ENCODE peak calls at places on chromosomes 6 and 20, in five cellular contexts. O is CD8-positive, alpha-beta memory T cell; E is sigmoid colon; Y is brain microvascular endothelial cell; K is astrocyte. N is an unnamed sample. For H3K36me3, the result is how much of the 10 kb centered on the place peaks cover.

GRCh38 chr6:152461556-152461955 is 175.6 kb downstream of the SYNE1 start:
- DNase-seq in O (no peak), E (no peak), Y (peak), K (no peak), N (no peak)

GRCh38 chr20:52160805-52161204 is 30.8 kb downstream of the ZFP64 start:
- DNase-seq in O (no peak), E (no peak), Y (no peak), K (no peak), N (no peak)

GRCh38 chr6:37507082-37507481 is 7.4 kb upstream of the CCDC167 start:
- DNase-seq in O (no peak), E (no peak), Y (no peak), K (no peak), N (no peak)

GRCh38 chr6:41901882-41902519 is 6.8 kb upstream of the USP49 start:
- DNase-seq in O (peak), E (no peak), Y (no peak), K (no peak), N (no peak)

GRCh38 chr6:17156112-17156921 is 54.5 kb downstream of the STMND1 start:
- DNase-seq in O (peak), E (peak), Y (peak), K (peak), N (no peak)

GRCh38 chr20:17904027-17904426 is 64.6 kb downstream of the SNX5 start:
- DNase-seq in O (no peak), E (no peak), Y (no peak), K (no peak), N (peak)

GRCh38 chr6:109094351-109095035 is at the start of gene SESN1:
- DNase-seq in O (peak), E (peak), Y (peak), K (peak), N (peak)

GRCh38 chr20:58893355-58894151 is 41.0 kb downstream of the GNAS start:
- DNase-seq in O (no peak), E (no peak), Y (no peak), K (peak), N (no peak)

GRCh38 chr20:23282111-23282510 is 68.5 kb upstream of the NXT1 start:
- DNase-seq in O (no peak), E (no peak), Y (no peak), K (no peak), N (no peak)

GRCh38 chr6:156423829-156424228 is 353.3 kb upstream of the ARID1B start:
- DNase-seq in O (peak), E (no peak), Y (no peak), K (no peak), N (no peak)

GRCh38 chr6:3759656-3760245 is 8.2 kb upstream of the PXDC1 start:
- DNase-seq in O (no peak), E (no peak), Y (peak), K (peak), N (no peak)

GRCh38 chr6:4636881-4637224 is 139.4 kb upstream of the CDYL start:
- DNase-seq in O (no peak), E (no peak), Y (no peak), K (no peak), N (no peak)

GRCh38 chr20:64095927-64096326 is 11.4 kb downstream of the NPBWR2 start:
- DNase-seq in O (no peak), E (no peak), Y (no peak), K (no peak), N (no peak)
- H3K4me3 ChIP-seq in O (no peak), E (no peak), Y (no peak), K (no peak), N (no peak)

GRCh38 chr6:23435798-23436197 is 690.2 kb upstream of the NRSN1 start:
- DNase-seq in O (no peak), E (no peak), Y (no peak), K (peak), N (no peak)
- H3K36me3 ChIP-seq in O (under half), E (under half), Y (under half), K (under half), N (under half)

GRCh38 chr6:128508588-128509296 is 11.7 kb downstream of the PTPRK start:
- DNase-seq in O (no peak), E (no peak), Y (peak), K (peak), N (no peak)
- H3K4me3 ChIP-seq in O (no peak), E (no peak), Y (no peak), K (no peak), N (no peak)

DNA sequence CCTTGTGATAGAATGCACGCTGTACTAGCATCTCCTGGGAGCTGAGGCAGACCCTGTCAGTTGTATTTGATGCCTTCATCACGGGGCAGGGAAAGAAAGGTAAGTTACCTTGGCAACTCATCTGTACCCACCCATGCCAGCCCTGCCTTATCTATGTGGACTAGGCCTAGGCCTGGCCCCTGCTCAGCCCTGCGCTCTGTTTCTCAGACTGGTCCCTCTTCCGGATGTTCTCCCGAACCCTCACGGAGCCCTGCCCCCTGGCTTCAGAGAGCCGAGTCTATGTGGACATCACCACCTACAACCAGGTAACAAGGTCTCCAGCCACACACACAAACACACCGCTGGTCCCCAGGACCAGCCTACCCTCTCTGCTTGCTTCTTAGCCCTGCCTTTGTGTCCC is 4.2 kb downstream of the PIGT start:
- DNase-seq in O (no peak), E (no peak), Y (no peak), K (no peak), N (no peak)
- H3K36me3 ChIP-seq in O (under half), E (under half), Y (under half), K (under half), N (under half)

GRCh38 chr6:46953921-46954320 is 32.2 kb upstream of the ADGRF5 start:
- DNase-seq in O (no peak), E (no peak), Y (no peak), K (no peak), N (no peak)
- H3K4me3 ChIP-seq in O (no peak), E (no peak), Y (no peak), K (no peak), N (no peak)

DNA sequence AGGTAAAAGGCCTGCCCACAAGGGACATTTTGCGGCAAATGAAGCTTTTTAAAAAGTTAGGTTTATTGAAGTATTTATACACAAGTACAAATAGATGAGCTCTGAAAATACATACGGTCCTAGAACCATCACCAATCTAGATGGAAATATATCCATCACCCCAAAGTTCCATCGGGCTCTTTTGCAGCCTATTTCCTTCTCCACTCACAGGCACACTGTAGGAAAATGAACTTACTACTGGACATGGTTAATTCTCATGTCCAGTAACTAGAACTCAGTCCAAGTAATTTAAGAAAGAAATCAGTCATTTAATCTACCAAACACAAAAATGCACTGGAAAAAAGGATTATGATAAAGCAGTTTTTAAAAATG is 6.2 kb downstream of the PCNA start:
- DNase-seq in O (no peak), E (no peak), Y (no peak), K (no peak), N (no peak)
- H3K36me3 ChIP-seq in O (under half), E (under half), Y (under half), K (under half), N (under half)

GRCh38 chr6:43075791-43076092 is 372 bp upstream of the PTK7 start:
- DNase-seq in O (no peak), E (no peak), Y (no peak), K (no peak), N (no peak)
- H3K4me3 ChIP-seq in O (no peak), E (peak), Y (peak), K (peak), N (peak)

DNA sequence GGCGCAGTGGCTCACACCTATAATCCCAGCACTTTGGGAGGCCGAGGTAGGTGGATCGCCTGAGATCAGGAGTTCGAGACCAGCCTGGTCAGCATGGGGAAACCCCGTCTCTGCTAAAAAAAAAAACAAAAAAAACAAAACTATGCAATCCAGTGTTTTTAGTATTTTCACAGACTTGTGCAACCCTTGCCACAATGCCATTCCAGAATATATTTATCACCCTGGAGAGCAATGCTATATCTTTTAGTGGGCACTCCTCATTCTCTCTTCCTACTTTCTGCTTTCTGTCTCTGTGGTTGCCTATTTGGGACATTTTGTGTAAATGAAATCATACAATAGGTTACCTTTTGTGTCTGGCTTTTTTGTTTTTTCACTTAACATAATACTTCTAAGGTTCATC is 39.1 kb upstream of the MROH8 start:
- DNase-seq in O (no peak), E (no peak), Y (no peak), K (no peak), N (no peak)
- H3K36me3 ChIP-seq in O (under half), E (under half), Y (under half), K (under half), N (under half)

DNA sequence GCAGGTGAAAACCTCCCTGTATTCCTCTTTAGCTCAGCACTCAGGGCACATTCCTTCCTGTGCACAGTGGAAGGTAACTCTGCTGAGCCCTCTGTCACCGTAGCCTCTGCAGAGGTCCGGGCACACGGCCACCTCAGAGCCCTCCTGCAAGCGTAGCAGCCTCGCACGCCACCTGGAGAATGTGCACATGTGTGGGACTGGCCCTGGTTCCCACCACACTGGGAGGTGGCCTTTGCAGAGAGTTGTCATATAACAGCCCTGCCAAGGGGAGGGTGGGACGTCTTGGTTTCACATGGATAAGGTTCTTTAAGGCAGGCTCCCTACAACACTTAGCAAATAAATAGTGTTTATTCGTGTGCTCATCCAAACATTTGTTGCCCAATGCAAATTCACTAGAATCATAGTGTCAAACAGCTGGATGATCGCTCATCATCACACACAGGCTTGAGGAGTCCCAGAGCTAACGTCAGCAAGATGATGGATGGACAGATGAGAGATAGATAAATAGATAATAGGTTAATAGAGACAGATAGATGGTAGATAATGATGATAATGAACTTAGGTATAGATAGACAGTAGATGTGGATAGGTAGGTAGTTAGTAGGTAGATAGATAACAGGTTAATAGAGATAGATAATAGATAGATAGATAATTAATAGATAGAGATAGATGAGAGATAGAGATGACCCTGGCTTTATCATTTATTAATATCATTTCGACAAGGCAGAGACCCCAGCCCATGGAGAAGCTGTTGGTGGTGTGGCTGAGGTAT is 32.1 kb upstream of the AFDN start:
- DNase-seq in O (no peak), E (no peak), Y (no peak), K (no peak), N (no peak)
- H3K4me3 ChIP-seq in O (no peak), E (no peak), Y (no peak), K (no peak), N (no peak)